ENCODE peak calls at places on chromosome 1, in nine cellular contexts. O is NB4, Q is spleen, E is psoas muscle, S is NCI-H510A treated with DMSO at 0.1 percent for 48 hours, X is kidney epithelial cell, J is ecto neural progenitor cell, I is GM23248, N is fibroblast of the aortic adventitia. D is an unnamed sample.

GRCh38 chr1:87144546-87144945 is 184.1 kb upstream of the LMO4 start:
- DNase-seq in O (no peak), Q (no peak), E (no peak), S (no peak), X (no peak), J (no peak), I (no peak), N (no peak), D (no peak)

GRCh38 chr1:178686407-178686806 is 38.6 kb upstream of the RALGPS2 start:
- DNase-seq in O (no peak), Q (no peak), E (no peak), S (no peak), X (no peak), J (no peak), I (no peak), N (no peak), D (peak; percentile 74)

GRCh38 chr1:71350805-71351204 is 270.0 kb upstream of the ZRANB2 start:
- DNase-seq in O (no peak), Q (no peak), E (no peak), S (no peak), X (no peak), J (no peak), I (peak; percentile 5), N (peak; percentile 33), D (no peak)

GRCh38 chr1:109493805-109494539 is at the start of gene CYB561D1:
- DNase-seq in O (peak; percentile 88), Q (peak; percentile 98), E (peak; percentile 89), S (peak; percentile 74), X (no peak), J (peak; percentile 92), I (peak; percentile 93), N (peak; percentile 78), D (peak; percentile 55)

GRCh38 chr1:20057886-20058420 is 12.0 kb upstream of the PLA2G5 start:
- DNase-seq in O (no peak), Q (no peak), E (no peak), S (no peak), X (no peak), J (no peak), I (no peak), N (no peak), D (no peak)

GRCh38 chr1:169364948-169365347 is 2.6 kb downstream of the NME7 start:
- DNase-seq in O (no peak), Q (no peak), E (no peak), S (no peak), X (peak; percentile 37), J (no peak), I (peak; percentile 16), N (no peak), D (peak; percentile 98)

GRCh38 chr1:183575606-183576005 is 14.7 kb downstream of the NCF2 start:
- DNase-seq in O (no peak), Q (peak; percentile 27), E (no peak), S (no peak), X (no peak), J (no peak), I (no peak), N (no peak), D (no peak)

GRCh38 chr1:117367769-117368059 is 465 bp downstream of the MAN1A2 start:
- DNase-seq in O (no peak), Q (no peak), E (no peak), S (no peak), X (no peak), J (no peak), I (no peak), N (no peak), D (no peak)

GRCh38 chr1:207868252-207868768 is 42.6 kb downstream of the CD34 start:
- DNase-seq in O (peak; percentile 56), Q (peak; percentile 87), E (no peak), S (no peak), X (no peak), J (peak; percentile 58), I (peak; percentile 63), N (peak; percentile 57), D (no peak)

GRCh38 chr1:167678422-167678821 is 43.4 kb upstream of the MPZL1 start:
- DNase-seq in O (no peak), Q (no peak), E (no peak), S (peak; percentile 7), X (no peak), J (no peak), I (no peak), N (no peak), D (no peak)

GRCh38 chr1:59521456-59521855 is 224.6 kb downstream of the FGGY start:
- DNase-seq in O (no peak), Q (no peak), E (no peak), S (no peak), X (no peak), J (no peak), I (peak; percentile 11), N (no peak), D (no peak)

GRCh38 chr1:79988401-79988800 is 981.9 kb upstream of the ADGRL4 start:
- DNase-seq in O (no peak), Q (no peak), E (no peak), S (no peak), X (no peak), J (no peak), I (no peak), N (no peak), D (no peak)

GRCh38 chr1:55767171-55767570 is 552.0 kb upstream of the USP24 start:
- DNase-seq in O (no peak), Q (no peak), E (no peak), S (no peak), X (no peak), J (no peak), I (no peak), N (no peak), D (no peak)

GRCh38 chr1:231694081-231694443 is 67.5 kb downstream of the DISC1 start:
- DNase-seq in O (no peak), Q (no peak), E (peak; percentile 42), S (peak; percentile 21), X (no peak), J (no peak), I (no peak), N (no peak), D (no peak)

GRCh38 chr1:54774820-54775498 is 10.6 kb upstream of the PARS2 start:
- DNase-seq in O (peak; percentile 35), Q (no peak), E (no peak), S (peak; percentile 62), X (no peak), J (peak; percentile 57), I (peak; percentile 22), N (peak; percentile 15), D (no peak)

D was measured in foreskin keratinocyte.